ENCODE peak calls at places on chromosomes 16 and 17, in ten cellular contexts. I is endodermal cell, C is tibial nerve, N is thoracic aorta, T is keratinocyte, L is cardiac muscle cell, E is uterus, G is MM.1S, F is neural progenitor cell, D is osteoblast. R is an unnamed sample. For H3K4me1, the result is how much of the 10 kb centered on the place peaks cover.

GRCh38 chr16:19882641-19883040 is 2.0 kb downstream of the GPRC5B start:
- DNase-seq in I (peak), C (no peak), N (no peak), T (no peak), L (no peak), E (no peak), G (no peak), F (peak), D (no peak), R (no peak)

GRCh38 chr16:81706327-81707295 is 72.5 kb upstream of the PLCG2 start:
- DNase-seq in I (no peak), C (no peak), N (no peak), T (no peak), L (no peak), E (no peak), G (no peak), F (no peak), D (no peak), R (no peak)

GRCh38 chr17:47785538-47786123 is 36.0 kb downstream of the OSBPL7 start:
- DNase-seq in I (peak), C (no peak), N (no peak), T (no peak), L (peak), E (no peak), G (peak), F (peak), D (no peak), R (no peak)

GRCh38 chr17:63946440-63947363 is 14.6 kb upstream of the CD79B start:
- DNase-seq in I (peak), C (peak), N (no peak), T (no peak), L (peak), E (no peak), G (peak), F (peak), D (peak), R (peak)

GRCh38 chr16:83933885-83934683 is 19.0 kb upstream of the OSGIN1 start:
- DNase-seq in I (no peak), C (no peak), N (no peak), T (no peak), L (peak), E (no peak), G (no peak), F (no peak), D (peak), R (no peak)

GRCh38 chr17:80474933-80475915 is 1.2 kb downstream of the NPTX1 start:
- DNase-seq in I (peak), C (no peak), N (no peak), T (no peak), L (no peak), E (no peak), G (no peak), F (peak), D (peak), R (no peak)

GRCh38 chr17:6755731-6756184 is at the start of gene XAF1:
- DNase-seq in I (no peak), C (peak), N (no peak), T (no peak), L (peak), E (peak), G (peak), F (no peak), D (peak), R (peak)

GRCh38 chr17:38674013-38674748 is 576 bp downstream of the EPOP start:
- DNase-seq in I (peak), C (no peak), N (no peak), T (no peak), L (no peak), E (peak), G (peak), F (peak), D (peak), R (no peak)

GRCh38 chr16:85148959-85149358 is 36.7 kb upstream of the CIBAR2 start:
- DNase-seq in I (no peak), C (no peak), N (no peak), T (no peak), L (no peak), E (no peak), G (no peak), F (no peak), D (peak), R (peak)

GRCh38 chr17:29102741-29103181 is 59.8 kb downstream of the PIPOX start:
- DNase-seq in I (no peak), C (no peak), N (no peak), T (no peak), L (no peak), E (no peak), G (no peak), F (no peak), D (no peak), R (no peak)

DNA sequence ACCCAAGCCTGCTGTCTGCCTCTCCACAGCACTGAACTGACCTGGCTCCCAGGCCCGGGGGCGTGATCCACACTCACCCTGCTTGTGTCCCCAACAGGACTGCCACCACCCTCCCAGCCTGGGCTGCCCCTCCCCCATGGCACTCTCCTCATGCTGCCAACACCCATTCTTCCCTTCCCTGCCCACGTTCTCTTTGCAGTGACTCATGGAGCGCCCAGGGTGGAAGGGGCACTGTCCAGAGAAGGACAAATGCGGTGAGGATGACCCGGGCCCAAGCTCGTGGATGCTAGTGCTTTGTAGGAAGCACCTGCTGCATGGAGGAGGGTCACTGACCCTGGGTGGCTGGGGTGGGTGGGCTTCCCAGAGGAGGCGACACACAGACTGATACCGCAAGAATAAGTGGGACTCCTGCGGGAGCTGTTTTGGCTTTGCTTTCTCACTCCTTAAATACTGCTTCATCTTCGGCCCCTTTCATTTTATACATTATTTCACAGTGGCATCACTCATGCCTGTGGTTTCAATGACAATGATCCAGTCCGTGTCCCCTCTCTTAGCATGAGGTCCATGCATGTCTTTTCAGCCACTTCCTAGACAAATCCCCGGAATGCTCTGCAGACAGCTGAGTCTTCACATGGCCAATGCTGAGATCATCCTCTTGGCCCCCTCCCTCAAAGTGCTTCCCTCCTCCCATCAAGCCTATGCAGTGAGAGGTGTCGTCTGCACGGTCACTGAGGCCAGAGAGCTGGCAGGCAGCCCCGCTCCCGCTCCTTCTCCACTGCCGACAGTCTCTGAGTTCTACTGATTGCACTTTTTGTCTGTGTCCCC is 17.6 kb downstream of the CDK5R1 start:
- DNase-seq in I (no peak), C (no peak), N (no peak), T (no peak), L (no peak), E (no peak), G (no peak), F (no peak), D (peak), R (no peak)
- H3K4me1 ChIP-seq in I (under half), C (under half), N (under half), T (under half), L (under half), E (under half), G (under half), F (under half), D (under half), R (under half)

GRCh38 chr16:23371368-23371767 is 69.3 kb downstream of the SCNN1B start:
- DNase-seq in I (no peak), C (no peak), N (no peak), T (no peak), L (no peak), E (no peak), G (no peak), F (peak), D (peak), R (no peak)
- TF ChIP-seq CTCF in I (peak), C (no peak), N (no peak), T (no peak), L (no peak), E (no peak), G (peak), F (peak), D (no peak), R (no peak)

GRCh38 chr17:76273923-76274558 is 8.9 kb downstream of the UBALD2 start:
- DNase-seq in I (no peak), C (no peak), N (no peak), T (no peak), L (no peak), E (no peak), G (no peak), F (no peak), D (peak), R (peak)

GRCh38 chr17:76270770-76271668 is 5.9 kb downstream of the UBALD2 start:
- DNase-seq in I (no peak), C (no peak), N (no peak), T (no peak), L (no peak), E (no peak), G (no peak), F (no peak), D (peak), R (no peak)

GRCh38 chr17:76271669-76272540 is 6.8 kb downstream of the UBALD2 start:
- DNase-seq in I (peak), C (no peak), N (no peak), T (no peak), L (peak), E (no peak), G (no peak), F (no peak), D (peak), R (no peak)

GRCh38 chr17:76273435-76273921 is 8.3 kb downstream of the UBALD2 start:
- DNase-seq in I (no peak), C (no peak), N (no peak), T (no peak), L (no peak), E (no peak), G (no peak), F (no peak), D (peak), R (no peak)

GRCh38 chr17:76272541-76273434 is 7.6 kb downstream of the UBALD2 start:
- DNase-seq in I (no peak), C (no peak), N (no peak), T (no peak), L (no peak), E (no peak), G (no peak), F (no peak), D (peak), R (no peak)
- H3K27ac ChIP-seq in I (peak), C (peak), N (peak), T (no peak), L (peak), E (peak), G (no peak), F (peak), D (no peak), R (peak)

GRCh38 chr17:50053654-50053960 is 2.3 kb upstream of the ITGA3 start:
- DNase-seq in I (peak), C (no peak), N (no peak), T (no peak), L (no peak), E (no peak), G (no peak), F (no peak), D (peak), R (no peak)

GRCh38 chr17:50051606-50052005 is 4.3 kb upstream of the ITGA3 start:
- DNase-seq in I (no peak), C (no peak), N (no peak), T (no peak), L (peak), E (no peak), G (no peak), F (no peak), D (peak), R (no peak)

GRCh38 chr17:50052822-50053653 is 2.9 kb upstream of the ITGA3 start:
- DNase-seq in I (no peak), C (no peak), N (no peak), T (no peak), L (peak), E (peak), G (no peak), F (no peak), D (peak), R (peak)

GRCh38 chr17:50051082-50051576 is 4.8 kb upstream of the ITGA3 start:
- DNase-seq in I (peak), C (no peak), N (no peak), T (peak), L (peak), E (no peak), G (peak), F (no peak), D (peak), R (no peak)

GRCh38 chr17:50052241-50052788 is 3.6 kb upstream of the ITGA3 start:
- DNase-seq in I (peak), C (no peak), N (no peak), T (no peak), L (no peak), E (no peak), G (no peak), F (no peak), D (peak), R (no peak)
- H3K4me1 ChIP-seq in I (under half), C (under half), N (under half), T (half or more), L (under half), E (under half), G (under half), F (under half), D (half or more), R (under half)

DNA sequence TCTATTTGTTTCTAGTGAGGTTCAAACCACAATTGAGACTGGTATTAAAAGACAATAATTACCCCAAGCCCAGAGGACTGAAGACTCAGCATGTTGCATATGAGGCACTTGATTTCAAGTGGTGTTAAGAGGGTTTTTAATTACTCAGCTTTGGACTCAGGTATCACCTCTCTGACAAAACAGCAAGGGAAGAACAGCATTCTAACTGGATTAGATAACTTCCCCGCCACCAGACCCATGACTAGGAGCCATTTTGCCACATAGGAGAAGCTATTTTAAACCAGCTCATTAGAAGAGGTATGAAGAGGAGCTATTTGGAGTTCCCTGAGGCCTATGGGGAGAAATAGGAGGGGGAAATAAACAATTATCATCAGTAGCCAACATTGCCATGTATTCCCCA is 226.1 kb upstream of the TOX3 start:
- DNase-seq in I (no peak), C (no peak), N (no peak), T (no peak), L (no peak), E (no peak), G (no peak), F (no peak), D (no peak), R (no peak)
- TF ChIP-seq CTCF in I (no peak), C (no peak), N (no peak), T (no peak), L (no peak), E (no peak), G (no peak), F (no peak), D (no peak), R (no peak)

GRCh38 chr16:79247386-79247785 is 353.2 kb downstream of the MAF start:
- DNase-seq in I (no peak), C (no peak), N (no peak), T (no peak), L (no peak), E (no peak), G (no peak), F (peak), D (no peak), R (no peak)
- H3K27ac ChIP-seq in I (no peak), C (no peak), N (no peak), T (no peak), L (no peak), E (no peak), G (no peak), F (no peak), D (no peak), R (no peak)

GRCh38 chr16:89720859-89721643 is at the start of the genes VPS9D1 and ZNF276:
- DNase-seq in I (peak), C (peak), N (no peak), T (no peak), L (peak), E (peak), G (peak), F (peak), D (peak), R (peak)

GRCh38 chr16:89720520-89720858 is 209 bp downstream of the VPS9D1 start:
- DNase-seq in I (peak), C (no peak), N (no peak), T (no peak), L (no peak), E (no peak), G (no peak), F (peak), D (no peak), R (peak)

GRCh38 chr16:89722392-89723278 is 1.3 kb downstream of the ZNF276 start:
- DNase-seq in I (peak), C (no peak), N (no peak), T (no peak), L (peak), E (peak), G (peak), F (peak), D (no peak), R (peak)

GRCh38 chr16:89723279-89724250 is 2.2 kb downstream of the ZNF276 start:
- DNase-seq in I (no peak), C (no peak), N (no peak), T (no peak), L (peak), E (no peak), G (no peak), F (no peak), D (no peak), R (peak)

DNA sequence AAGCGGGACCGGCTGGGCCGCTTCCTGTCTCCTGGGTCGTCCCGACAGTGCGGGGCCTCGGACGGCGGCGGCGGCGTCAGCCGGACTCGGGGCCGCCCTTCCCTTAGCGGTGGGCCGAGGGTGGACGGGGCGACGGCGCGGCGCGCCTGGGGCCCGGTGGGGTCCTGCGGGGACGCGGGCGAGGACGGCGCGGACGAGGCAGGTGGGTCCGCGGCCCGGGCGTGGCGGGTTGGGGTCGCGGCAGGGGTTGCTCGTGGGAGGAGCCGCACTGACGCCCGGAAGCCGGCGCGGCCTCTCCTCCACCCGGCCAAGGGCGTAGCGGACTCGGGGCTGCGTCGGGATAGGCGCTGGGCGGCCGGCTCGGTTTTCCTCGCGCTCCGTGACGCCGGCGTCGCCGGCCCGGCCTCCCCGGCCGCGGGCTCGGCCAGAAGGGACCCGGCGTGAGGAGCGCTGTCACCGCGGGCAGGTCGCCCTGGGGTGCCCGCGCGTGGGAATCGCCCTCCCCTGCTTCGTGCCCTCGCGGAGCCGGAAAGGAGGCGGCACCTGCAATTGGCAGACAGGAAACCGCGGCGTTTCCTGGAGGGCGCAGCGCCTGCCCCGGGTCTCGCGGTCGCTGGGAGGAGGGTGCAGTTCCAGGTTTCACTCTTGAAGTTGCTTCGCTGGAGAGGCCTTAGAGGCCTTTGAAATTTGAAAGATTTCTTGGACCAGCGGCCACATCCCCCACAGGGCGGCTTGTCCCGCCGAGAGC is 481 bp downstream of the ZNF276 start:
- DNase-seq in I (no peak), C (no peak), N (no peak), T (no peak), L (peak), E (peak), G (peak), F (peak), D (peak), R (peak)
- H3K4me1 ChIP-seq in I (under half), C (under half), N (under half), T (under half), L (under half), E (under half), G (under half), F (under half), D (under half), R (under half)

GRCh38 chr17:78823282-78824046 is 17.1 kb downstream of the USP36 start:
- DNase-seq in I (no peak), C (no peak), N (no peak), T (no peak), L (no peak), E (no peak), G (no peak), F (peak), D (no peak), R (no peak)
- TF ChIP-seq CTCF in I (peak), C (no peak), N (no peak), T (no peak), L (no peak), E (no peak), G (no peak), F (peak), D (peak), R (no peak)